ENCODE peak calls at places on chromosomes 5 and 9, in seven cellular contexts. M is HCT116, J is SK-N-SH, A is HepG2, T is H1, D is K562, F is GM12878. L is an unnamed sample.

GRCh38 chr9:29150606-29151005 is 1577.3 kb upstream of the C9orf72 start:
- DNase-seq in M (no peak), J (no peak), A (no peak), T (no peak), D (no peak), F (no peak), L (no peak)

GRCh38 chr5:171847026-171847425 is 61.4 kb downstream of the SMIM23 start:
- DNase-seq in M (no peak), J (no peak), A (no peak), T (no peak), D (no peak), F (no peak), L (no peak)

GRCh38 chr9:132545578-132545977 is 36.8 kb upstream of the BARHL1 start:
- DNase-seq in M (no peak), J (no peak), A (no peak), T (no peak), D (no peak), F (no peak), L (no peak)

GRCh38 chr9:120931278-120932085 is 4.9 kb upstream of the TRAF1 start:
- DNase-seq in M (no peak), J (no peak), A (no peak), T (no peak), D (no peak), F (peak; percentile 93), L (no peak)

GRCh38 chr9:125549465-125550215 is 157.4 kb downstream of the MAPKAP1 start:
- DNase-seq in M (no peak), J (no peak), A (peak; percentile 57), T (peak; percentile 26), D (no peak), F (no peak), L (no peak)

GRCh38 chr9:88535932-88536324 is 950 bp downstream of the NXNL2 start:
- DNase-seq in M (no peak), J (no peak), A (no peak), T (no peak), D (no peak), F (no peak), L (no peak)

GRCh38 chr9:108854641-108855528 is 901 bp downstream of the ACTL7B start:
- DNase-seq in M (no peak), J (no peak), A (no peak), T (no peak), D (no peak), F (no peak), L (no peak)

GRCh38 chr5:77211013-77211690 is 672 bp downstream of the PDE8B start:
- DNase-seq in M (no peak), J (peak; percentile 79), A (no peak), T (peak; percentile 65), D (no peak), F (no peak), L (no peak)

GRCh38 chr5:58241383-58241782 is 218.5 kb downstream of the PLK2 start:
- DNase-seq in M (no peak), J (no peak), A (no peak), T (no peak), D (no peak), F (no peak), L (no peak)

GRCh38 chr5:40685952-40686351 is 6.2 kb downstream of the PTGER4 start:
- DNase-seq in M (no peak), J (no peak), A (no peak), T (no peak), D (no peak), F (no peak), L (no peak)

GRCh38 chr9:37309136-37309535 is 113.4 kb upstream of the GRHPR start:
- DNase-seq in M (no peak), J (no peak), A (peak; percentile 12), T (no peak), D (peak; percentile 72), F (no peak), L (no peak)

GRCh38 chr5:74433255-74434123 is 207.0 kb downstream of the ENC1 start:
- DNase-seq in M (no peak), J (no peak), A (no peak), T (no peak), D (no peak), F (peak; percentile 68), L (no peak)

GRCh38 chr9:37377688-37378612 is 44.5 kb upstream of the GRHPR start:
- DNase-seq in M (no peak), J (no peak), A (no peak), T (no peak), D (no peak), F (peak; percentile 73), L (no peak)

GRCh38 chr5:171055881-171056454 is 194.2 kb downstream of the RANBP17 start:
- DNase-seq in M (no peak), J (no peak), A (no peak), T (no peak), D (no peak), F (no peak), L (no peak)

GRCh38 chr5:151253604-151253948 is 591 bp downstream of the GM2A start:
- DNase-seq in M (no peak), J (peak; percentile 29), A (no peak), T (no peak), D (peak; percentile 24), F (no peak), L (no peak)

GRCh38 chr5:151251001-151251551 is 1.9 kb upstream of the GM2A start:
- DNase-seq in M (no peak), J (no peak), A (peak; percentile 93), T (no peak), D (peak; percentile 40), F (peak; percentile 49), L (no peak)

GRCh38 chr5:151252762-151253603 is at the start of gene GM2A:
- DNase-seq in M (peak; percentile 99), J (peak; percentile 99), A (peak; percentile 99), T (peak; percentile 97), D (peak; percentile 99), F (peak; percentile 98), L (peak; percentile 87)

GRCh38 chr5:151250346-151251000 is 2.5 kb upstream of the GM2A start:
- DNase-seq in M (no peak), J (no peak), A (peak; percentile 43), T (no peak), D (no peak), F (no peak), L (no peak)

GRCh38 chr5:151251621-151252020 is 1.4 kb upstream of the GM2A start:
- DNase-seq in M (no peak), J (no peak), A (no peak), T (no peak), D (no peak), F (no peak), L (no peak)
- H3K9ac ChIP-seq in M (peak overlapping the region; percentile 50), J (no peak overlapping the region), A (peak overlapping the region; percentile 72), T (no peak overlapping the region), D (peak overlapping the region; percentile 54), F (no peak overlapping the region), L (no peak overlapping the region)

DNA sequence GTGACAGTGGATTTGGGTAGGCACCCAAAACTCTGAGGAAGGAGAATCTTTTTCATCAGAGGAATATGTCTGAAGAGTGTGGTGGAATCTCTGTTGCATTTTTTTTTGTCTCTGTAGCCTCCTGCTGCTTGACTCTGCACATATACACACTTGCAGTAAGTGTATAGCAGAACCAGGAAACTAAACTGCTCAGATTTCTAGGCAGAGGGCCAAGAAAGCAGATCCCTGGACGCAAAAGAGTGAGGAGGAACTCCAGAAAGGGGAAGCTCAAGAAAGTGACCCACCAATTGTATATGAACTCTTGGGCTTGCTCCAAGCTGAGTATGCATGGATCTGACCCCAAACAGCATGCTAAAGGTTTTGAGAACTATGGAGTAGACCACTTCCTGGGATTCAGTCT is 181.8 kb downstream of the GADD45G start:
- DNase-seq in M (no peak), J (no peak), A (no peak), T (no peak), D (no peak), F (no peak), L (no peak)
- H3K4me3 ChIP-seq in M (no peak overlapping the region), J (no peak overlapping the region), A (no peak overlapping the region), T (no peak overlapping the region), D (no peak overlapping the region), F (no peak overlapping the region), L (no peak overlapping the region)

GRCh38 chr9:136088939-136089696 is 6.0 kb downstream of the NACC2 start:
- DNase-seq in M (no peak), J (peak; percentile 46), A (no peak), T (no peak), D (no peak), F (no peak), L (peak; percentile 71)
- TF ChIP-seq POLR2AphosphoS5 in M (no peak), J (no peak), A (no peak), T (no peak), D (no peak), F (no peak), L (no peak)

DNA sequence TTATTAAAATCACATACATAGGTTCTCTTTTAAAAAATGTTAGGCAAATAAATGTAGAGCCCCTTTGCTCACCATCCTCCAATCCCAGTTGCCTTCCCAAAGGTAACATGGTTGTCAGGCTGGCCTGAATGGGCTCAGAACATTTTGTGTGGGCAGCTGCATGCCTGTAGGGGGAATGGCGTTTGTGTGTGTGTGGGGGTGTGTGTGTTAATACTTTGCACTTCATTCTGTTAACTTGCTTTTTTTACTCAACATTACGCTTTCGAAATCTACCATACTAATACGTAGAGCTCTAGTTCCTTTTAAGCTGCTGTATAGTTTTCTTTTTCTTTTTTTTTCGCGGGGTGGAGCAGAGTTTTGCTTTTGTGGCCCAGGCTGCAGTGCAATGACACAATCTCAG is 14.0 kb downstream of the MYOZ3 start:
- DNase-seq in M (no peak), J (no peak), A (no peak), T (no peak), D (no peak), F (no peak), L (no peak)
- H3K9ac ChIP-seq in M (no peak overlapping the region), J (no peak overlapping the region), A (no peak overlapping the region), T (no peak overlapping the region), D (no peak overlapping the region), F (no peak overlapping the region), L (no peak overlapping the region)

DNA sequence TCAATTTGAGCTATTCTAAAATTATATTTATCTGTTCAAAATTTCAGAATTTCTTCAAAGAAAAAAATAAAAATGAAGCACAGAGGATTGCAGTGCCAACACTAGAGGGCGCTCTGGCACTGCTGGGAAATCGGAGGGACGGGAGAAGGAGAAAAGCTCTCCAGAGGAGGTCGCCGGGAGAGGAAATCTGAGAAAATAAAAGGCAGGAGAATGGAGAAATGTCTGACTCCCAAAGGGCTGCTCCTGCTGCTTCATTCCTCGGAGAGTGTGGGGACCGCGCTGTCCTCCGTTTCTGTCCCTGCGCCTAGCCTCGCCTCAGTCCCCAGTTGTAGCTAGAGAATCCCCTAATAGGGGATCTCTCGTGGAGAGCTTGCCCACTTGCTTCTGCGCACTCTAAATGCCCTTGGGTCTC is 40.0 kb upstream of the ARSB start:
- DNase-seq in M (peak; percentile 33), J (peak; percentile 56), A (peak; percentile 41), T (peak; percentile 78), D (peak; percentile 72), F (no peak), L (no peak)
- H3K4me3 ChIP-seq in M (no peak overlapping the region), J (peak overlapping the region; percentile 25), A (no peak overlapping the region), T (no peak overlapping the region), D (no peak overlapping the region), F (no peak overlapping the region), L (peak overlapping the region; percentile 66)

DNA sequence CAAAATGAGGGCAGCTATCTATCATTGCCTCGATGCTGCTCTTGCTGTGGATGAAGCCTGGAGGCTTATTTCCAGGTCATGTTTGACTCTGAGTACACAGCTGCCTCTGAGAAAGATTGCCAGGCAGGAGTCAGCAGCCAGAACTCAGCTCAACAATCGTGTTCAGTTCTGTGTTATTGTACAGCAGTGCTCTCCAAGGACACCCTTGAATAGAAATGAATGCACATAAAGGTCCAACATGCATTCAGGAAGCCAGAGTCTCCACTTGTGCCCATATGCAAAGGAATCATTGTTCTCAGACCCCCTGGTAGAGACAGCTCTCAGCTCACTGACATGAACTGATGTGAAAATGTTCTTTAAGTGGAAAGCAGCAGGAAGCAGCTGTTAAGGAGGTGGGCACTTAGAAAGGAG is 61.7 kb upstream of the ZFR start:
- DNase-seq in M (no peak), J (no peak), A (no peak), T (no peak), D (no peak), F (no peak), L (no peak)
- TF ChIP-seq POLR2AphosphoS5 in M (no peak), J (no peak), A (no peak), T (no peak), D (no peak), F (no peak), L (no peak)

L was measured in SK-N-MC.